ENCODE peak calls at places on chromosomes 11 and 22, in nine cellular contexts. One of them, this sample, is unnamed.

GRCh38 chr11:121929581-121929980 is 186.4 kb downstream of the BLID start:
- DNase-seq in thyroid gland: peak; percentile 85
- DNase-seq in prostate gland: no peak
- DNase-seq in Peyer's patch: no peak
- DNase-seq in AG09319: no peak
- DNase-seq in heart left ventricle: peak; percentile 41
- DNase-seq in AG09309: no peak
- DNase-seq in CD4-positive, alpha-beta T cell: no peak
- DNase-seq in tibial artery: no peak
- DNase-seq in this sample: no peak

GRCh38 chr22:48192920-48193319 is 1430.5 kb downstream of the TBC1D22A start:
- DNase-seq in thyroid gland: no peak
- DNase-seq in prostate gland: no peak
- DNase-seq in Peyer's patch: no peak
- DNase-seq in AG09319: no peak
- DNase-seq in heart left ventricle: no peak
- DNase-seq in AG09309: no peak
- DNase-seq in CD4-positive, alpha-beta T cell: no peak
- DNase-seq in tibial artery: no peak
- DNase-seq in this sample: no peak

GRCh38 chr11:120612363-120613263 is 101.1 kb downstream of the GRIK4 start:
- DNase-seq in thyroid gland: no peak
- DNase-seq in prostate gland: no peak
- DNase-seq in Peyer's patch: no peak
- DNase-seq in AG09319: no peak
- DNase-seq in heart left ventricle: peak; percentile 81
- DNase-seq in AG09309: no peak
- DNase-seq in CD4-positive, alpha-beta T cell: no peak
- DNase-seq in tibial artery: no peak
- DNase-seq in this sample: no peak

GRCh38 chr22:18065256-18065655 is 12.5 kb upstream of the PEX26 start:
- DNase-seq in thyroid gland: no peak
- DNase-seq in prostate gland: no peak
- DNase-seq in Peyer's patch: no peak
- DNase-seq in AG09319: no peak
- DNase-seq in heart left ventricle: no peak
- DNase-seq in AG09309: no peak
- DNase-seq in CD4-positive, alpha-beta T cell: no peak
- DNase-seq in tibial artery: no peak
- DNase-seq in this sample: no peak

GRCh38 chr11:5928811-5929210 is 13.2 kb upstream of the OR56A3 start:
- DNase-seq in thyroid gland: no peak
- DNase-seq in prostate gland: no peak
- DNase-seq in Peyer's patch: no peak
- DNase-seq in AG09319: no peak
- DNase-seq in heart left ventricle: no peak
- DNase-seq in AG09309: no peak
- DNase-seq in CD4-positive, alpha-beta T cell: no peak
- DNase-seq in tibial artery: no peak
- DNase-seq in this sample: no peak

GRCh38 chr11:64084962-64085710 is 49.4 kb downstream of the FLRT1 start:
- DNase-seq in thyroid gland: no peak
- DNase-seq in prostate gland: peak; percentile 22
- DNase-seq in Peyer's patch: no peak
- DNase-seq in AG09319: no peak
- DNase-seq in heart left ventricle: no peak
- DNase-seq in AG09309: no peak
- DNase-seq in CD4-positive, alpha-beta T cell: no peak
- DNase-seq in tibial artery: no peak
- DNase-seq in this sample: no peak

GRCh38 chr11:120520091-120520822 is 8.7 kb downstream of the GRIK4 start:
- DNase-seq in thyroid gland: no peak
- DNase-seq in prostate gland: no peak
- DNase-seq in Peyer's patch: no peak
- DNase-seq in AG09319: no peak
- DNase-seq in heart left ventricle: no peak
- DNase-seq in AG09309: no peak
- DNase-seq in CD4-positive, alpha-beta T cell: no peak
- DNase-seq in tibial artery: peak; percentile 27
- DNase-seq in this sample: no peak

GRCh38 chr11:134741453-134742227 is 329.6 kb upstream of the B3GAT1 start:
- DNase-seq in thyroid gland: no peak
- DNase-seq in prostate gland: no peak
- DNase-seq in Peyer's patch: no peak
- DNase-seq in AG09319: no peak
- DNase-seq in heart left ventricle: no peak
- DNase-seq in AG09309: no peak
- DNase-seq in CD4-positive, alpha-beta T cell: no peak
- DNase-seq in tibial artery: peak; percentile 37
- DNase-seq in this sample: no peak

GRCh38 chr22:41343717-41344116 is 38.0 kb upstream of the TEF start:
- DNase-seq in thyroid gland: no peak
- DNase-seq in prostate gland: no peak
- DNase-seq in Peyer's patch: no peak
- DNase-seq in AG09319: no peak
- DNase-seq in heart left ventricle: peak; percentile 16
- DNase-seq in AG09309: no peak
- DNase-seq in CD4-positive, alpha-beta T cell: no peak
- DNase-seq in tibial artery: no peak
- DNase-seq in this sample: no peak

GRCh38 chr22:42797021-42797420 is 60.1 kb downstream of the ARFGAP3 start:
- DNase-seq in thyroid gland: no peak
- DNase-seq in prostate gland: no peak
- DNase-seq in Peyer's patch: no peak
- DNase-seq in AG09319: no peak
- DNase-seq in heart left ventricle: peak; percentile 56
- DNase-seq in AG09309: no peak
- DNase-seq in CD4-positive, alpha-beta T cell: no peak
- DNase-seq in tibial artery: peak; percentile 66
- DNase-seq in this sample: no peak

GRCh38 chr22:29715240-29715639 is 4.6 kb upstream of the CABP7 start:
- DNase-seq in thyroid gland: no peak
- DNase-seq in prostate gland: no peak
- DNase-seq in Peyer's patch: no peak
- DNase-seq in AG09319: no peak
- DNase-seq in heart left ventricle: no peak
- DNase-seq in AG09309: no peak
- DNase-seq in CD4-positive, alpha-beta T cell: no peak
- DNase-seq in tibial artery: no peak
- DNase-seq in this sample: no peak

GRCh38 chr11:27391336-27392015 is 28.5 kb upstream of the CCDC34 start:
- DNase-seq in thyroid gland: no peak
- DNase-seq in prostate gland: no peak
- DNase-seq in Peyer's patch: no peak
- DNase-seq in AG09319: no peak
- DNase-seq in heart left ventricle: no peak
- DNase-seq in AG09309: no peak
- DNase-seq in CD4-positive, alpha-beta T cell: no peak
- DNase-seq in tibial artery: no peak
- DNase-seq in this sample: no peak

GRCh38 chr11:96390403-96390830 is 604 bp downstream of the JRKL start:
- DNase-seq in thyroid gland: no peak
- DNase-seq in prostate gland: no peak
- DNase-seq in Peyer's patch: no peak
- DNase-seq in AG09319: no peak
- DNase-seq in heart left ventricle: no peak
- DNase-seq in AG09309: no peak
- DNase-seq in CD4-positive, alpha-beta T cell: no peak
- DNase-seq in tibial artery: no peak
- DNase-seq in this sample: no peak

GRCh38 chr22:37633693-37634504 is 5.6 kb upstream of the SH3BP1 start:
- DNase-seq in thyroid gland: peak; percentile 76
- DNase-seq in prostate gland: peak; percentile 40
- DNase-seq in Peyer's patch: peak; percentile 72
- DNase-seq in AG09319: peak; percentile 66
- DNase-seq in heart left ventricle: peak; percentile 94
- DNase-seq in AG09309: peak; percentile 23
- DNase-seq in CD4-positive, alpha-beta T cell: no peak
- DNase-seq in tibial artery: peak; percentile 93
- DNase-seq in this sample: peak; percentile 72

GRCh38 chr11:12179019-12179418 is 68.6 kb downstream of the MICAL2 start:
- DNase-seq in thyroid gland: peak; percentile 50
- DNase-seq in prostate gland: no peak
- DNase-seq in Peyer's patch: peak; percentile 66
- DNase-seq in AG09319: no peak
- DNase-seq in heart left ventricle: no peak
- DNase-seq in AG09309: no peak
- DNase-seq in CD4-positive, alpha-beta T cell: no peak
- DNase-seq in tibial artery: no peak
- DNase-seq in this sample: peak; percentile 68

GRCh38 chr22:37195921-37196320 is 7.9 kb upstream of the C1QTNF6 start:
- DNase-seq in thyroid gland: no peak
- DNase-seq in prostate gland: no peak
- DNase-seq in Peyer's patch: peak; percentile 37
- DNase-seq in AG09319: no peak
- DNase-seq in heart left ventricle: peak; percentile 24
- DNase-seq in AG09309: no peak
- DNase-seq in CD4-positive, alpha-beta T cell: no peak
- DNase-seq in tibial artery: peak; percentile 32
- DNase-seq in this sample: no peak

DNA sequence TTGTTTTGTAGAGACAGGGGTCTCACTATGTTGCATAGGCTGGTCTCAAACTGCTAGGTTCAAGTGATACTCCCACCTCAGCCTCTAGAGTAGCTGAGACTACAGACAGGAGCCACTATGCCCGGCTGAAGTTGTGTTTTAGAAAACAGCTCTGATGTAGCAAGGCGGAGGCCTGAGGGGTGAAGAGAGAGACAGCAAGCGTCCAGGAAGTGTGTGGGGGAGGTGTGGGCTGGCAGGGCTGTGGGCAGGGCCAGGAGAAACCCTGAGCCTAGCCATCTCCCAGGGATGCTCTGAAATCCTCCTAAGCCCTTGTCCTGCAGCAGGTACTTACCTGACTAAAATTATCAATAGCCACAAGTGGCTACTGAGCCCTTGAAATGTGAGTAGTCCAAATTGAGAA is 16.1 kb upstream of the RPS3 start:
- DNase-seq in thyroid gland: no peak
- DNase-seq in prostate gland: no peak
- DNase-seq in Peyer's patch: no peak
- DNase-seq in AG09319: no peak
- DNase-seq in heart left ventricle: no peak
- DNase-seq in AG09309: no peak
- DNase-seq in CD4-positive, alpha-beta T cell: peak; percentile 13
- DNase-seq in tibial artery: no peak
- DNase-seq in this sample: no peak
- TF ChIP-seq CTCF in thyroid gland: no peak
- TF ChIP-seq CTCF in prostate gland: no peak
- TF ChIP-seq CTCF in Peyer's patch: no peak
- TF ChIP-seq CTCF in AG09319: no peak
- TF ChIP-seq CTCF in heart left ventricle: no peak
- TF ChIP-seq CTCF in AG09309: no peak
- TF ChIP-seq CTCF in CD4-positive, alpha-beta T cell: no peak
- TF ChIP-seq CTCF in tibial artery: no peak
- TF ChIP-seq CTCF in this sample: no peak

DNA sequence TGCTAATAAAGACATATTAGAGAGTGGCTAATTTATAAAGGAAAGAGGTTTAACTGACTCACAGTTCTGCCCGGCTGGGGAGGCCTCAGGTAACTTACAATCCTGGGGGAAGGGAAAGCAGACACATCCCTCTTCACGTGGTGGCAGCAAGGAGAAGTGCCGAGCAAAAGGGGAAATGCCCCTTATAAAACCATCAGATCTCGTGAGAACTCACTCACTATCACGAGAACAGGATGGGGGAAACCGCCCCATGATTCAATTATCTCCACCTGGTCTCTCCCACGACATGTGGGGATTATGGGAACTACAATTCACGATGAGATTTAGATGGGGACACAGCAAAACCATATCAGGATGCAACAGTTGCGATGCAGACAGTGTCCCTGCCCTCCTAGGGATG is 255.4 kb downstream of the MN1 start:
- DNase-seq in thyroid gland: no peak
- DNase-seq in prostate gland: no peak
- DNase-seq in Peyer's patch: no peak
- DNase-seq in AG09319: no peak
- DNase-seq in heart left ventricle: no peak
- DNase-seq in AG09309: no peak
- DNase-seq in CD4-positive, alpha-beta T cell: no peak
- DNase-seq in tibial artery: no peak
- DNase-seq in this sample: no peak
- TF ChIP-seq CTCF in thyroid gland: no peak
- TF ChIP-seq CTCF in prostate gland: no peak
- TF ChIP-seq CTCF in Peyer's patch: no peak
- TF ChIP-seq CTCF in AG09319: no peak
- TF ChIP-seq CTCF in heart left ventricle: no peak
- TF ChIP-seq CTCF in AG09309: no peak
- TF ChIP-seq CTCF in CD4-positive, alpha-beta T cell: no peak
- TF ChIP-seq CTCF in tibial artery: no peak
- TF ChIP-seq CTCF in this sample: no peak

DNA sequence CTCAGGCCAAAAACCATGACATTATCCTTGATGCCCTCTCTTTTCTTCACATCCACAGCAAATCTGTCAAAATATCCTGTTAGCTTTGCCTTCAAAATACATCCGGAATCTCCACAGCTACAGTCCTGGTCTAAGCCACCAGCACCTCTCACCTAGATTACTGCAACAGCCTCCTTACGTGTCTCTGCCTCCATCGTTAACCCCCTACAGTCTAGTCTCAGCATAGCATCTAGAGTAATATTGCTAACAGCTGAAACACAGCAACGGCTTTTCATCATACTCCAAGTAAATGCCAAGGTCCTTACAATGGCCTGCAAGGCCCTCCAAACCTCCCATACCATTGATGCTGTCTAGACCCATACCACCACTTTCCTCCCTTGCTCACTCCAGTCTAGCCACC is 4.4 kb downstream of the TSG101 start:
- DNase-seq in thyroid gland: no peak
- DNase-seq in prostate gland: no peak
- DNase-seq in Peyer's patch: no peak
- DNase-seq in AG09319: no peak
- DNase-seq in heart left ventricle: no peak
- DNase-seq in AG09309: no peak
- DNase-seq in CD4-positive, alpha-beta T cell: no peak
- DNase-seq in tibial artery: no peak
- DNase-seq in this sample: no peak
- TF ChIP-seq CTCF in thyroid gland: no peak
- TF ChIP-seq CTCF in prostate gland: no peak
- TF ChIP-seq CTCF in Peyer's patch: no peak
- TF ChIP-seq CTCF in AG09319: no peak
- TF ChIP-seq CTCF in heart left ventricle: no peak
- TF ChIP-seq CTCF in AG09309: no peak
- TF ChIP-seq CTCF in CD4-positive, alpha-beta T cell: no peak
- TF ChIP-seq CTCF in tibial artery: no peak
- TF ChIP-seq CTCF in this sample: no peak

GRCh38 chr11:47765086-47765485 is 2.1 kb downstream of the FNBP4 start:
- DNase-seq in thyroid gland: no peak
- DNase-seq in prostate gland: no peak
- DNase-seq in Peyer's patch: no peak
- DNase-seq in AG09319: no peak
- DNase-seq in heart left ventricle: no peak
- DNase-seq in AG09309: no peak
- DNase-seq in CD4-positive, alpha-beta T cell: no peak
- DNase-seq in tibial artery: no peak
- DNase-seq in this sample: no peak

GRCh38 chr11:47766363-47767227 is 546 bp downstream of the FNBP4 start:
- DNase-seq in thyroid gland: peak; percentile 68
- DNase-seq in prostate gland: peak; percentile 67
- DNase-seq in Peyer's patch: peak; percentile 79
- DNase-seq in AG09319: no peak
- DNase-seq in heart left ventricle: peak; percentile 81
- DNase-seq in AG09309: no peak
- DNase-seq in CD4-positive, alpha-beta T cell: peak; percentile 56
- DNase-seq in tibial artery: peak; percentile 82
- DNase-seq in this sample: peak; percentile 62

GRCh38 chr11:47773882-47774281 is 6.7 kb upstream of the FNBP4 start:
- DNase-seq in thyroid gland: no peak
- DNase-seq in prostate gland: no peak
- DNase-seq in Peyer's patch: no peak
- DNase-seq in AG09319: no peak
- DNase-seq in heart left ventricle: no peak
- DNase-seq in AG09309: no peak
- DNase-seq in CD4-positive, alpha-beta T cell: no peak
- DNase-seq in tibial artery: peak; percentile 7
- DNase-seq in this sample: no peak

GRCh38 chr11:47768090-47768620 is 1.0 kb upstream of the FNBP4 start:
- DNase-seq in thyroid gland: peak; percentile 83
- DNase-seq in prostate gland: peak; percentile 51
- DNase-seq in Peyer's patch: peak; percentile 73
- DNase-seq in AG09319: peak; percentile 47
- DNase-seq in heart left ventricle: peak; percentile 87
- DNase-seq in AG09309: peak; percentile 45
- DNase-seq in CD4-positive, alpha-beta T cell: peak; percentile 4
- DNase-seq in tibial artery: peak; percentile 84
- DNase-seq in this sample: peak; percentile 79
- TF ChIP-seq CTCF in thyroid gland: no peak
- TF ChIP-seq CTCF in prostate gland: no peak
- TF ChIP-seq CTCF in Peyer's patch: no peak
- TF ChIP-seq CTCF in AG09319: no peak
- TF ChIP-seq CTCF in heart left ventricle: no peak
- TF ChIP-seq CTCF in AG09309: no peak
- TF ChIP-seq CTCF in CD4-positive, alpha-beta T cell: no peak
- TF ChIP-seq CTCF in tibial artery: no peak
- TF ChIP-seq CTCF in this sample: no peak

This sample was measured in lung.